ENCODE peak calls at places on chromosomes 7 and 10, in seven cellular contexts. I is uterus; D is effector memory CD4-positive, alpha-beta T cell; F is IMR-90; G is psoas muscle; E is left ventricle myocardium inferior; U is PC-3. M is an unnamed sample.

GRCh38 chr7:34187908-34188307 is 282.6 kb downstream of the BMPER start:
- DNase-seq in I (no peak), D (no peak), F (peak; percentile 44), G (no peak), E (no peak), U (no peak), M (no peak)

GRCh38 chr7:116675812-116676355 is 3.9 kb downstream of the MET start:
- DNase-seq in I (no peak), D (no peak), F (no peak), G (no peak), E (no peak), U (no peak), M (no peak)

GRCh38 chr10:123227706-123228105 is 73.5 kb downstream of the BUB3 start:
- DNase-seq in I (no peak), D (no peak), F (no peak), G (no peak), E (no peak), U (peak; percentile 74), M (no peak)

GRCh38 chr10:78899996-78900714 is 168.6 kb upstream of the ZMIZ1 start:
- DNase-seq in I (peak; percentile 45), D (no peak), F (no peak), G (peak; percentile 43), E (peak; percentile 70), U (no peak), M (no peak)

GRCh38 chr7:95906871-95907270 is 134.5 kb downstream of the DYNC1I1 start:
- DNase-seq in I (no peak), D (no peak), F (no peak), G (no peak), E (no peak), U (no peak), M (no peak)

GRCh38 chr10:103123282-103124033 is 69.6 kb downstream of the NT5C2 start:
- DNase-seq in I (no peak), D (no peak), F (no peak), G (no peak), E (no peak), U (no peak), M (no peak)

GRCh38 chr7:1457059-1457948 is 2.0 kb downstream of the MICALL2 start:
- DNase-seq in I (no peak), D (no peak), F (no peak), G (no peak), E (no peak), U (no peak), M (no peak)

GRCh38 chr7:136966825-136967224 is 98.4 kb downstream of the CHRM2 start:
- DNase-seq in I (no peak), D (no peak), F (no peak), G (no peak), E (no peak), U (peak; percentile 73), M (no peak)

GRCh38 chr10:6050801-6051445 is 11.2 kb downstream of the IL2RA start:
- DNase-seq in I (peak; percentile 78), D (peak; percentile 96), F (peak; percentile 44), G (peak; percentile 58), E (peak; percentile 46), U (peak; percentile 44), M (no peak)

GRCh38 chr10:43395571-43396060 is 13.4 kb downstream of the HNRNPF start:
- DNase-seq in I (peak; percentile 21), D (no peak), F (peak; percentile 28), G (no peak), E (no peak), U (no peak), M (no peak)

GRCh38 chr10:64635906-64636305 is 1114.7 kb downstream of the REEP3 start:
- DNase-seq in I (no peak), D (no peak), F (no peak), G (no peak), E (no peak), U (no peak), M (no peak)
- H3K27ac ChIP-seq in I (no peak overlapping the region), D (no peak overlapping the region), F (no peak overlapping the region), G (no peak overlapping the region), E (no peak overlapping the region), U (no peak overlapping the region), M (peak overlapping the region; percentile 95)

DNA sequence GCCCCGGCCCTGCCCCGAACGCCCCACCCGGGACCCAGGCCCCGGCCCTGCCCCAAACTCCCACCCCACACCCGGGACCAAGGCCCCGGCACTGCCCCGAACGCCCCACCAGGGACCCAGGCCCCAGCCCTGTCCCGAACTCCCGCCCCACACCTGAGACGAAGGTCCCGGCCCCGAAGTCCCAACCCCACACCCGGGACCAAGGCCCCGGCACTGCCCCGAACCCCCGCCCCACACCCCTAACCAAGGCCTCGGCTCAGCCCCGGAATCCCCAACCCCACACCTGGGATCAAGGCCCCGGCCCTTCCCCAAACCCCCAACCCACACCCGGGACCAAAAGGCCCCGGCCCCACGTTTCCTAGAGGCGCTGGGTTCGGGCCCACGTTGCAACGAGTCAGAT is 1.1 kb upstream of the LARP4B start:
- DNase-seq in I (peak; percentile 18), D (no peak), F (no peak), G (peak; percentile 27), E (no peak), U (no peak), M (no peak)
- H3K27ac ChIP-seq in I (peak overlapping the region; percentile 95), D (no peak overlapping the region), F (no peak overlapping the region), G (peak overlapping the region; percentile 96), E (peak overlapping the region; percentile 97), U (no peak overlapping the region), M (no peak overlapping the region)

DNA sequence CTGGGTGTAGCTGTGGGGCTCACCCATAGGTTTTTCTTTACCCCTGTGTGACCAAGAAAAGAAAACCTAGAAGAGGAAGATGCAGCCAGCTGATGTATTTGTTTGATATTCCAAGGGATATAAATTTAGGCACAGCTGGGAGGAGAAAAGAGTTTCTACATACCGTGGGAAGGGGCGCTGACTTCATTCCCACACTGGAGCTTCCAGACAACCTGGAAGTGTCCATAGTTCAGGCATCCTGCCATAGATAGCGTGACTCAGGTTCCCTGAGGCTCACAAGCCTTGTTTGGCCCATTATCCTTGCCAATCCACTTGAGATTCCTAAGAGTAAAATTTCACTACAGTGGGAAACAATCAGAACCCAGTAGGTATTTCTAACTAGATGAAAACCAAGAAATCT is 371.7 kb upstream of the NRP1 start:
- DNase-seq in I (peak; percentile 59), D (no peak), F (peak; percentile 86), G (peak; percentile 55), E (no peak), U (peak; percentile 99), M (no peak)
- H3K27ac ChIP-seq in I (peak overlapping the region; percentile 24), D (no peak overlapping the region), F (no peak overlapping the region), G (no peak overlapping the region), E (peak overlapping the region; percentile 32), U (peak overlapping the region; percentile 74), M (no peak overlapping the region)

DNA sequence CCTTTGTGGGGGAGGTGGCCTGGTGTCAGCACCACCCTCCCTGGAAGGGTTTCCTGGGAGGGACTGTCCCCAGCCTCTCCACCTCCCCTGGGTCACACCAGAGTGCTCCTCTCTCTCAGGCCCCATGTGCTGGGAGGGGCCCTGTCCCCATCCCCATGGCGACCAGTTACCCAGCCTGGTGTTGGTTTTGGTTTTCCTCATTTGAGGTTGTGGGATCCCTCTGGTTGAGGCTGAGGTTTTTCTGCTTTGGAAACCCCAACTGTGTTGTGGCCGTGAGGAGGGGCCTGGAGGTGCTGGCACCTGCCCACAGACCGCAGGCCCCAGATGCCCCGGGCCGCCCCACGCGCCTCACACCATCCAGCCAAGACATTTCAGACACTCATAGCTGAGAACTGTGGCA is 106.3 kb downstream of the GRK5 start:
- DNase-seq in I (no peak), D (peak; percentile 35), F (no peak), G (no peak), E (no peak), U (no peak), M (no peak)
- H3K27ac ChIP-seq in I (no peak overlapping the region), D (no peak overlapping the region), F (no peak overlapping the region), G (no peak overlapping the region), E (peak overlapping the region; percentile 45), U (no peak overlapping the region), M (no peak overlapping the region)

GRCh38 chr10:110273474-110273873 is 31.2 kb downstream of the SMNDC1 start:
- DNase-seq in I (peak; percentile 75), D (peak; percentile 5), F (peak; percentile 90), G (peak; percentile 63), E (peak; percentile 72), U (peak; percentile 35), M (no peak)
- H3K27ac ChIP-seq in I (peak overlapping the region; percentile 2), D (no peak overlapping the region), F (no peak overlapping the region), G (peak overlapping the region; percentile 19), E (peak overlapping the region; percentile 92), U (no peak overlapping the region), M (peak overlapping the region; percentile 89)

GRCh38 chr10:132570265-132570664 is 32.7 kb downstream of the INPP5A start:
- DNase-seq in I (no peak), D (no peak), F (no peak), G (no peak), E (no peak), U (no peak), M (no peak)
- H3K27ac ChIP-seq in I (no peak overlapping the region), D (no peak overlapping the region), F (no peak overlapping the region), G (no peak overlapping the region), E (no peak overlapping the region), U (no peak overlapping the region), M (no peak overlapping the region)

GRCh38 chr10:24988831-24989769 is 26.9 kb downstream of the ENKUR start:
- DNase-seq in I (no peak), D (no peak), F (no peak), G (no peak), E (no peak), U (no peak), M (no peak)
- H3K27ac ChIP-seq in I (no peak overlapping the region), D (no peak overlapping the region), F (no peak overlapping the region), G (no peak overlapping the region), E (peak overlapping the region; percentile 42), U (no peak overlapping the region), M (peak overlapping the region; percentile 38)

DNA sequence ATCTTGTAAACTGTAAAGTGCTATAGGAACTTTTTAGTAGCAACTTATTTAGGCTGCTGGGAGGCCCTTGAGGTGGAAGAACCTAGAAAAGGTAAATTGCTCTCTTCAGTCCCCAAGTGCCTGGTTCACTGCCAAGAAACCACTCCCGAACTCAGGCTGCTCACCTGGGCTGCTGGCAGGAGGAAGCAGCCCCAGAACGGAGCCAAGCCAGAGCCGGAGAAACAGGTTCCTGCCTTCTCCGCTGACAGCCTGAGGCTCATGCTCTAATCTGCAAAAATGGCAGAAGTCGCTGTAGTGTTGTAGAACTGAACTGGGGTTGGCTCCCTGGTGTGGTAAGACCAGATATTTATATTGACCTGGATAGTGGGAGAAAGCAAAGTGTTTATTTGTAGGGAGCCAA is 136.0 kb downstream of the CUL2 start:
- DNase-seq in I (no peak), D (no peak), F (no peak), G (no peak), E (no peak), U (peak; percentile 100), M (no peak)
- H3K27ac ChIP-seq in I (no peak overlapping the region), D (no peak overlapping the region), F (no peak overlapping the region), G (no peak overlapping the region), E (no peak overlapping the region), U (peak overlapping the region; percentile 1), M (no peak overlapping the region)